ENCODE peak calls at places on chromosome 4, in four cellular contexts. One of them, this sample, is unnamed.

GRCh38 chr4:187544461-187545053 is 451.0 kb upstream of the ZFP42 start:
- DNase-seq in SK-N-SH: no peak
- DNase-seq in K562: no peak
- DNase-seq in HepG2: no peak
- DNase-seq in this sample: no peak

GRCh38 chr4:22356996-22357596 is 158.8 kb downstream of the ADGRA3 start:
- DNase-seq in SK-N-SH: no peak
- DNase-seq in K562: no peak
- DNase-seq in HepG2: no peak
- DNase-seq in this sample: no peak

GRCh38 chr4:170226288-170226687 is 136.5 kb upstream of the AADAT start:
- DNase-seq in SK-N-SH: no peak
- DNase-seq in K562: no peak
- DNase-seq in HepG2: no peak
- DNase-seq in this sample: no peak

GRCh38 chr4:46323891-46324290 is 66.0 kb downstream of the GABRA2 start:
- DNase-seq in SK-N-SH: no peak
- DNase-seq in K562: no peak
- DNase-seq in HepG2: no peak
- DNase-seq in this sample: no peak

GRCh38 chr4:7904108-7904516 is 35.5 kb downstream of the AFAP1 start:
- DNase-seq in SK-N-SH: no peak
- DNase-seq in K562: no peak
- DNase-seq in HepG2: no peak
- DNase-seq in this sample: no peak

GRCh38 chr4:37522996-37523395 is 163.2 kb downstream of the RELL1 start:
- DNase-seq in SK-N-SH: no peak
- DNase-seq in K562: no peak
- DNase-seq in HepG2: no peak
- DNase-seq in this sample: no peak

GRCh38 chr4:7710576-7711329 is 228.9 kb downstream of the AFAP1 start:
- DNase-seq in SK-N-SH: no peak
- DNase-seq in K562: no peak
- DNase-seq in HepG2: no peak
- DNase-seq in this sample: no peak

GRCh38 chr4:94623507-94623906 is 134.2 kb upstream of the BMPR1B start:
- DNase-seq in SK-N-SH: no peak
- DNase-seq in K562: no peak
- DNase-seq in HepG2: no peak
- DNase-seq in this sample: no peak

GRCh38 chr4:79232555-79232954 is 93.3 kb downstream of the NAA11 start:
- DNase-seq in SK-N-SH: no peak
- DNase-seq in K562: no peak
- DNase-seq in HepG2: no peak
- DNase-seq in this sample: no peak

GRCh38 chr4:142960134-142960533 is 114.0 kb upstream of the INPP4B start:
- DNase-seq in SK-N-SH: no peak
- DNase-seq in K562: no peak
- DNase-seq in HepG2: no peak
- DNase-seq in this sample: no peak

GRCh38 chr4:140038031-140038533 is 115.9 kb downstream of the MAML3 start:
- DNase-seq in SK-N-SH: no peak
- DNase-seq in K562: no peak
- DNase-seq in HepG2: peak; percentile 52
- DNase-seq in this sample: no peak

GRCh38 chr4:21811576-21811975 is 137.0 kb downstream of the KCNIP4 start:
- DNase-seq in SK-N-SH: no peak
- DNase-seq in K562: no peak
- DNase-seq in HepG2: peak; percentile 18
- DNase-seq in this sample: no peak

GRCh38 chr4:148239406-148239805 is 202.8 kb downstream of the NR3C2 start:
- DNase-seq in SK-N-SH: no peak
- DNase-seq in K562: no peak
- DNase-seq in HepG2: no peak
- DNase-seq in this sample: no peak

GRCh38 chr4:52711271-52711670 is 40.0 kb downstream of the ERVMER34-1 start:
- DNase-seq in SK-N-SH: no peak
- DNase-seq in K562: no peak
- DNase-seq in HepG2: no peak
- DNase-seq in this sample: no peak
- TF ChIP-seq NFIC in SK-N-SH: no peak
- TF ChIP-seq NFIC in K562: no peak
- TF ChIP-seq NFIC in HepG2: no peak
- TF ChIP-seq NFIC in this sample: no peak

GRCh38 chr4:115108850-115109249 is 4.6 kb downstream of the NDST4 start:
- DNase-seq in SK-N-SH: no peak
- DNase-seq in K562: no peak
- DNase-seq in HepG2: no peak
- DNase-seq in this sample: no peak

GRCh38 chr4:115110191-115111166 is 2.9 kb downstream of the NDST4 start:
- DNase-seq in SK-N-SH: no peak
- DNase-seq in K562: no peak
- DNase-seq in HepG2: no peak
- DNase-seq in this sample: no peak

DNA sequence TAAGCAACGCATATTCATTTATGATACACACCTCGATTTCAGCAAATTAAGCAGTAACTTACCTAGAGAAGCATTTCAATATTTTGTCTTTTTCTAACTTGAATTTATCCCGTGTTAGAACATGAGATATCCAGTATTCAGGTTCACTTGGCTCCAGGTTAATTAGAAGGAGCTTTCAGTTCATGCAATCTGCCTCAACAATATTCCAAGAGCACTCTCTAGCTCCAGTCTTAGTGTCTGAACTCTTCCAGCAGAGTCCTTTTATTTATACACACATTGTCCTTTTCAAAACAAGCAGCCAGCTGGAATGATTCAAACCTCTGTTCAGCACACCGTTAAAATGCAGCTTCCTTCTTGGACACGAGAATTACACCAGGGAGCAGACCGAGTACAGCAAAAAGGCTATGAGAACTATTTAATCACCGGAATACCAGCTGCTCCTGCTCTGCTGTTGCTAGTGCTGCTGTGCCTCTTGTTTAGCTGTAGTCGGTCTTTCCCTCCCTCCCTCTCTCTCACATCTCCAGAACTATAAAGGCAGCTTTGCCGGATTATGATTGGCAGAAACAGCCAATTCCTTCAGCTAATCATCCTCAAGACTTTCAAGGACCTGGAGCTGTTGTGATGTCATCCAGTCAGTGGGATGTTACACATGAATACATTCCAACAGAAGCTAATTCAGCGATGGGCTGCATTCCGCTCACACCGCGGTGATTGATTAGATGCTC is at the start of gene NDST4:
- DNase-seq in SK-N-SH: no peak
- DNase-seq in K562: no peak
- DNase-seq in HepG2: no peak
- DNase-seq in this sample: no peak
- TF ChIP-seq NFIC in SK-N-SH: no peak
- TF ChIP-seq NFIC in K562: no peak
- TF ChIP-seq NFIC in HepG2: no peak
- TF ChIP-seq NFIC in this sample: no peak

GRCh38 chr4:47705326-47705981 is 132.4 kb downstream of the CORIN start:
- DNase-seq in SK-N-SH: peak; percentile 46
- DNase-seq in K562: peak; percentile 28
- DNase-seq in HepG2: peak; percentile 36
- DNase-seq in this sample: no peak
- TF ChIP-seq NFIC in SK-N-SH: no peak
- TF ChIP-seq NFIC in K562: no peak
- TF ChIP-seq NFIC in HepG2: no peak
- TF ChIP-seq NFIC in this sample: no peak

GRCh38 chr4:138875886-138876608 is 139.5 kb upstream of the NOCT start:
- DNase-seq in SK-N-SH: no peak
- DNase-seq in K562: no peak
- DNase-seq in HepG2: no peak
- DNase-seq in this sample: no peak
- TF ChIP-seq NFIC in SK-N-SH: no peak
- TF ChIP-seq NFIC in K562: no peak
- TF ChIP-seq NFIC in HepG2: no peak
- TF ChIP-seq NFIC in this sample: no peak

DNA sequence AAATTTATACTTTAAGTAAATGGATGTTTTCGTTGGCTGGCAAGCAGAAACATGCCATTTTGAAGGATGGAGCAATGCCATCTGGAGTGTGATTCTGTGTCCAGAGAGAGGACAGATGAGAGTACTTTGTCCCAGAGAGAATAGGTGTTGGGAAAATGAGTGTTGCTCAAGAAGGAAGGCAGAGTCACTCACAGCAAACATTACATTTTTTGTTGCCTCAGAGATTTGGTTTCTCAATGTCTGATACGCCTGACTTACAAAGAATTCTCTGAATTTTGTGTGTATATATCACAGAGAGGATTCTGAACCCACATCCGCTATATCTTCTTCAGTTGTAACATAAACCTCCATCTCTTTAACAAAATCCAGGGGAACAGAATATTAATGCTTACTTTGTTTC is 102.8 kb upstream of the PCDH18 start:
- DNase-seq in SK-N-SH: no peak
- DNase-seq in K562: no peak
- DNase-seq in HepG2: peak; percentile 1
- DNase-seq in this sample: no peak
- TF ChIP-seq NFIC in SK-N-SH: no peak
- TF ChIP-seq NFIC in K562: no peak
- TF ChIP-seq NFIC in HepG2: no peak
- TF ChIP-seq NFIC in this sample: no peak

GRCh38 chr4:1975880-1976279 is 32.9 kb downstream of the NELFA start:
- DNase-seq in SK-N-SH: no peak
- DNase-seq in K562: no peak
- DNase-seq in HepG2: no peak
- DNase-seq in this sample: no peak
- TF ChIP-seq NFIC in SK-N-SH: no peak
- TF ChIP-seq NFIC in K562: no peak
- TF ChIP-seq NFIC in HepG2: no peak
- TF ChIP-seq NFIC in this sample: no peak

This sample was measured in GM12878.